ENCODE peak calls at places on chromosomes 13 and 19, in four cellular contexts. One of them, this sample, is unnamed.

GRCh38 chr19:39738809-39739208 is 980 bp upstream of the CLC start:
- DNase-seq in GM06990: no peak
- DNase-seq in esophagus squamous epithelium: no peak
- DNase-seq in IMR-90: no peak
- DNase-seq in this sample: no peak

GRCh38 chr13:51717786-51718398 is 86.1 kb downstream of the DHRS12 start:
- DNase-seq in esophagus squamous epithelium: no peak
- DNase-seq in IMR-90: peak
- DNase-seq in GM06990: no peak
- DNase-seq in this sample: no peak

GRCh38 chr19:17448190-17448967 is at the start of gene TMEM221:
- DNase-seq in esophagus squamous epithelium: no peak
- DNase-seq in GM06990: peak
- DNase-seq in IMR-90: no peak
- DNase-seq in this sample: peak

GRCh38 chr13:93505104-93505952 is 278.7 kb downstream of the GPC6 start:
- DNase-seq in IMR-90: peak
- DNase-seq in esophagus squamous epithelium: no peak
- DNase-seq in GM06990: no peak
- DNase-seq in this sample: no peak

GRCh38 chr13:113647351-113648217 is 10.4 kb downstream of the ATP4B start:
- DNase-seq in esophagus squamous epithelium: peak
- DNase-seq in GM06990: no peak
- DNase-seq in IMR-90: no peak
- DNase-seq in this sample: peak

GRCh38 chr19:45630463-45630862 is 8.7 kb downstream of the EML2 start:
- DNase-seq in GM06990: peak
- DNase-seq in esophagus squamous epithelium: no peak
- DNase-seq in IMR-90: peak
- DNase-seq in this sample: no peak

GRCh38 chr13:97318532-97318931 is 96.4 kb downstream of the MBNL2 start:
- DNase-seq in GM06990: no peak
- DNase-seq in IMR-90: peak
- DNase-seq in esophagus squamous epithelium: no peak
- DNase-seq in this sample: no peak

GRCh38 chr13:50360637-50361036 is 345.4 kb downstream of the KCNRG start:
- DNase-seq in IMR-90: no peak
- DNase-seq in GM06990: no peak
- DNase-seq in esophagus squamous epithelium: no peak
- DNase-seq in this sample: no peak

GRCh38 chr19:18860725-18861124 is 29.0 kb downstream of the UPF1 start:
- DNase-seq in IMR-90: no peak
- DNase-seq in GM06990: no peak
- DNase-seq in esophagus squamous epithelium: no peak
- DNase-seq in this sample: no peak

GRCh38 chr19:18842166-18842565 is 10.4 kb downstream of the UPF1 start:
- DNase-seq in GM06990: no peak
- DNase-seq in esophagus squamous epithelium: no peak
- DNase-seq in IMR-90: no peak
- DNase-seq in this sample: no peak

GRCh38 chr19:7272856-7273578 is 21.2 kb downstream of the INSR start:
- DNase-seq in IMR-90: no peak
- DNase-seq in GM06990: peak
- DNase-seq in esophagus squamous epithelium: no peak
- DNase-seq in this sample: no peak

GRCh38 chr19:6061420-6062130 is 48.7 kb downstream of the RFX2 start:
- DNase-seq in IMR-90: no peak
- DNase-seq in esophagus squamous epithelium: no peak
- DNase-seq in GM06990: no peak
- DNase-seq in this sample: no peak

GRCh38 chr19:30784850-30785459 is 412.8 kb downstream of the ZNF536 start:
- DNase-seq in esophagus squamous epithelium: no peak
- DNase-seq in IMR-90: peak
- DNase-seq in GM06990: no peak
- DNase-seq in this sample: no peak

GRCh38 chr19:51450730-51451307 is 7.4 kb downstream of the SIGLEC8 start:
- DNase-seq in GM06990: no peak
- DNase-seq in IMR-90: no peak
- DNase-seq in esophagus squamous epithelium: no peak
- DNase-seq in this sample: no peak

GRCh38 chr13:58619396-58620113 is 988.0 kb downstream of the PCDH17 start:
- DNase-seq in GM06990: no peak
- DNase-seq in IMR-90: no peak
- DNase-seq in esophagus squamous epithelium: no peak
- DNase-seq in this sample: no peak

GRCh38 chr13:84137292-84137691 is 255.0 kb upstream of the SLITRK1 start:
- DNase-seq in GM06990: no peak
- DNase-seq in IMR-90: no peak
- DNase-seq in esophagus squamous epithelium: no peak
- DNase-seq in this sample: no peak

GRCh38 chr19:55642153-55643002 is 1.1 kb upstream of the ZNF581 start:
- DNase-seq in esophagus squamous epithelium: no peak
- DNase-seq in GM06990: peak
- DNase-seq in IMR-90: no peak
- DNase-seq in this sample: peak

GRCh38 chr13:48562296-48563066 is 29.6 kb upstream of the RCBTB2 start:
- DNase-seq in esophagus squamous epithelium: no peak
- DNase-seq in GM06990: peak
- DNase-seq in IMR-90: no peak
- DNase-seq in this sample: no peak

GRCh38 chr19:3671680-3672574 is 28.3 kb downstream of the PIP5K1C start:
- DNase-seq in esophagus squamous epithelium: no peak
- DNase-seq in GM06990: no peak
- DNase-seq in IMR-90: peak
- DNase-seq in this sample: no peak
- TF ChIP-seq CTCF in esophagus squamous epithelium: no peak
- TF ChIP-seq CTCF in GM06990: no peak
- TF ChIP-seq CTCF in IMR-90: peak
- TF ChIP-seq CTCF in this sample: no peak

DNA sequence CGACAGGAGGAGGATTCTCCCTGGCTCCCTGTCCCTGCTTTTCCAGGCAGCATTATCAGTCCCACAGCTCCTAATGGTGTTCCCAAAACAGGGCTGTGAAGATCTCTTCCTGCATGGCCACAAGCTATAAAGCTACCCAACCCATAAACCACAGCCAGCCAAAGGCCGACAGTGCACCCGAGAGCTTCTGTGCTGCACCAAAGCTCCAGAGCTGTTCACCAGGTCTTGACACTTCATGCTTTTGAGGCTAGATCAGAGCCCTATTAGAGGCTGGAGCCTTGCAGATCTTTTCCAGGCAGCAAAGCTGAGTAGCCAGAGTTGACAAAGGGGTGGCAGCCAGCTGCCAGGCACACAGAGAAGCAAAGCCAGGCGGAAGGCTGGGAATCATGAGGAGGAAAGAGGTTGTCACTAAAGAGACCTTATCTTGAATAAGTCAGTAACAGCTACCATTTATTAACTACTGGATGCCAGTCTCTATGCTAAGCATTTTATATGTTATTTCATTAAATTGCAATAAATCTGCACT is 180.4 kb downstream of the KATNAL1 start:
- DNase-seq in IMR-90: peak
- DNase-seq in GM06990: no peak
- DNase-seq in esophagus squamous epithelium: no peak
- DNase-seq in this sample: no peak
- TF ChIP-seq CTCF in IMR-90: no peak
- TF ChIP-seq CTCF in GM06990: no peak
- TF ChIP-seq CTCF in esophagus squamous epithelium: no peak
- TF ChIP-seq CTCF in this sample: no peak

GRCh38 chr19:4267101-4267900 is 11.8 kb upstream of the SHD start:
- DNase-seq in IMR-90: peak
- DNase-seq in esophagus squamous epithelium: no peak
- DNase-seq in GM06990: no peak
- DNase-seq in this sample: peak
- TF ChIP-seq CTCF in IMR-90: peak
- TF ChIP-seq CTCF in esophagus squamous epithelium: peak
- TF ChIP-seq CTCF in GM06990: peak
- TF ChIP-seq CTCF in this sample: no peak

DNA sequence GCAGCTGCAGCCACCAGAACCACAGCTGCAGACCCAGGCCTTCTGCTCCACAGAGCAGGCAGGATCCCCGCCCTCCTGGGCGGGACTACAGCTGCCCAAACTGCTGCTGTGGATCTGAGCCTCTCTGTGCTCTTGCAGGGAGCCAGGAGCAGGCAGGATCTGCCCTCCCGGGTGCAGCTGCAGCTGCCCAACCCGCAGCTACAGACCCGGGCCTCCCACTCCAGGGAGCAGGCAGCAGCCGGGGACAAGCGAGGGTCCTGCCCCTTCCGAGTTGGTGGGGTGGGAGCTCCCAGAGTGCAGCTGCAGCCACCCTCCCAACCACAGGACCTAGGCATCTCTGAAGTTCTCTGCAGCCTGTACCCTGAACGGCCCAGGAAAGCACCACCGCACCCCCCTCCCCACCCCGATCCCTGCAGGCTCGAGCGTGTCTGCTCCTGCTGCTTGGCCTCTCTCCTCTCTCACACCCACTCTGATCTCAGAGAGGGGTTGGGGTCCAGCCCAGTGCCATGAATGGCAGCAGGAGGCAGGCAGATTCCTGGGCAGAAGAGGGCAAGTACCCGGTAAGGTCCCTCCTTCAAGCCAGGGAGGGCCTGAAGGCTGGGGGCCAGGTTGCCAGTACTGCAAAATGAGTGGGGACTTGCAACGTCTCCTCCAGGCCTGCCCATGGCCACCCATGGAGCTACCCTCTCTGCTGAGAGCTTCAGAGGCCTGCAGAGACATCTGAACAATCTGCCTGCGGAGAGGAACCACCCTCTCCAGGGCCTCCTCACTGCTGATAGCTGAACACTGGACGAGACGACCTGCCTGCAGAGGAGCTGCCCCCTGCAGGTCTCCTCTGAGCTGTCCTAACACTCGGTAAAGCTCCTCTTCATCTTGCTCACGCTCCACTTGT is 16.4 kb upstream of the EMP3 start:
- DNase-seq in esophagus squamous epithelium: no peak
- DNase-seq in GM06990: no peak
- DNase-seq in IMR-90: no peak
- DNase-seq in this sample: no peak
- TF ChIP-seq CTCF in esophagus squamous epithelium: no peak
- TF ChIP-seq CTCF in GM06990: peak
- TF ChIP-seq CTCF in IMR-90: no peak
- TF ChIP-seq CTCF in this sample: no peak

GRCh38 chr13:70188567-70188966 is 80.3 kb upstream of the KLHL1 start:
- DNase-seq in GM06990: no peak
- DNase-seq in IMR-90: no peak
- DNase-seq in esophagus squamous epithelium: no peak
- DNase-seq in this sample: no peak
- TF ChIP-seq CTCF in GM06990: no peak
- TF ChIP-seq CTCF in IMR-90: no peak
- TF ChIP-seq CTCF in esophagus squamous epithelium: no peak
- TF ChIP-seq CTCF in this sample: no peak

DNA sequence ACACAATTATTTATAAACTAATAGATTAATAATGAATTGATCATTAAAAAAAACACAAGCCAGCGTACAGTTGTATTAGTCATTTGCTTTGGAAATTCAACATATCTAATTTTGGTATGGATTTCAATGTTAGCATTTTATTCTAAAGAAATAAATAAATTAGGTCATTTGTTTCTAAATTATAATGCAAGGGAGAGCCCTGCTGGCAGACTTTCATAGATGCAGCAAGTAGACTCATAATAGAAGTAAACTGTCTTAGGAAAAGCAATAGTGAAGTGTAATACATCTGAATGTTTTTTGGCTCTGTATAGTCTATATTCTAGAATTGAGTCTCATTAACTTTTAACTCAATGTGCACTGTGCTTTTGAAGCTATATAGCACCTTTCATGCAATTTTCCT is 982.4 kb upstream of the MIR17HG start:
- DNase-seq in IMR-90: no peak
- DNase-seq in GM06990: no peak
- DNase-seq in esophagus squamous epithelium: no peak
- DNase-seq in this sample: no peak
- TF ChIP-seq CTCF in IMR-90: no peak
- TF ChIP-seq CTCF in GM06990: no peak
- TF ChIP-seq CTCF in esophagus squamous epithelium: no peak
- TF ChIP-seq CTCF in this sample: no peak

This sample was measured in activated B cell treated with CpG ODN at 0.5 μM for 24 hours.